ENCODE peak calls at places on chromosomes 2 and 18, in six cellular contexts. V is amniotic stem cell; U is astrocyte of the spinal cord; D is activated CD4-positive, alpha-beta T cell treated with anti-CD3 and anti-CD28 coated beads, Interleukin-2, amount 10 ng/mL, durations not matched to agents 7 days and 5 days; Y is progenitor cell of endocrine pancreas; E is heart right ventricle. C is an unnamed sample.

GRCh38 chr2:82641781-82642180 is 1817.3 kb downstream of the SUCLG1 start:
- DNase-seq in D (no peak), U (no peak), Y (no peak), E (no peak), V (no peak), C (no peak)

GRCh38 chr2:100824842-100825241 is 4.9 kb downstream of the NPAS2 start:
- DNase-seq in Y (no peak), V (no peak), E (no peak), U (no peak), D (no peak), C (no peak)

GRCh38 chr2:203395858-203396257 is 67.7 kb downstream of the ABI2 start:
- DNase-seq in V (no peak), E (no peak), Y (no peak), U (no peak), D (no peak), C (no peak)

GRCh38 chr2:101467306-101467705 is 7.6 kb downstream of the RFX8 start:
- DNase-seq in V (no peak), U (peak; percentile 38), E (no peak), D (no peak), Y (no peak), C (no peak)

GRCh38 chr2:218582085-218582484 is 13.4 kb downstream of the CNOT9 start:
- DNase-seq in V (peak; percentile 49), D (no peak), U (peak; percentile 79), E (no peak), Y (no peak), C (no peak)

GRCh38 chr2:113233593-113234550 is 44.8 kb downstream of the PAX8 start:
- DNase-seq in D (no peak), U (no peak), Y (no peak), E (no peak), V (no peak), C (no peak)

GRCh38 chr18:46253498-46253897 is 149.3 kb downstream of the HAUS1 start:
- DNase-seq in V (no peak), D (no peak), E (no peak), U (peak; percentile 30), Y (no peak), C (no peak)

GRCh38 chr18:10245517-10246175 is 208.8 kb upstream of the APCDD1 start:
- DNase-seq in U (no peak), D (no peak), Y (no peak), V (no peak), E (no peak), C (no peak)

GRCh38 chr2:6896930-6897759 is 19.6 kb downstream of the RSAD2 start:
- DNase-seq in U (peak; percentile 62), E (no peak), V (peak; percentile 50), D (no peak), Y (no peak), C (no peak)

GRCh38 chr18:78984941-78985784 is 5.5 kb downstream of the SALL3 start:
- DNase-seq in U (peak; percentile 46), E (no peak), D (peak; percentile 32), Y (no peak), V (no peak), C (no peak)

GRCh38 chr2:233832869-233833812 is 21.2 kb downstream of the HJURP start:
- DNase-seq in Y (no peak), V (peak; percentile 68), D (no peak), E (no peak), U (peak; percentile 49), C (no peak)

GRCh38 chr2:119423041-119423440 is 8.6 kb upstream of the TMEM37 start:
- DNase-seq in D (no peak), E (no peak), Y (no peak), U (no peak), V (no peak), C (no peak)

GRCh38 chr2:59196511-59196910 is 955.4 kb upstream of the FANCL start:
- DNase-seq in D (no peak), U (peak; percentile 75), E (no peak), Y (no peak), V (no peak), C (no peak)

GRCh38 chr2:70094978-70095832 is 7.9 kb downstream of the PCBP1 start:
- DNase-seq in Y (no peak), U (peak; percentile 41), E (no peak), V (no peak), D (peak; percentile 74), C (no peak)

GRCh38 chr18:46037512-46038305 is 34.4 kb downstream of the PSTPIP2 start:
- DNase-seq in D (no peak), E (no peak), Y (no peak), U (no peak), V (no peak), C (no peak)